ENCODE peak calls at places on chromosome 3, in seven cellular contexts. One of them, this sample, is unnamed.

GRCh38 chr3:113746069-113746954 is at the start of gene NAA50:
- DNase-seq in psoas muscle: peak; percentile 95
- DNase-seq in PC-3: peak; percentile 97
- DNase-seq in stomach: peak; percentile 93
- DNase-seq in gastrocnemius medialis: peak; percentile 93
- DNase-seq in NB4: peak; percentile 94
- DNase-seq in lower leg skin: peak; percentile 99
- DNase-seq in this sample: peak; percentile 93

GRCh38 chr3:107063351-107063750 is 313.9 kb upstream of the CCDC54 start:
- DNase-seq in psoas muscle: no peak
- DNase-seq in PC-3: peak; percentile 55
- DNase-seq in stomach: no peak
- DNase-seq in gastrocnemius medialis: no peak
- DNase-seq in NB4: no peak
- DNase-seq in lower leg skin: no peak
- DNase-seq in this sample: no peak

GRCh38 chr3:166785851-166786250 is 594.2 kb downstream of the ZBBX start:
- DNase-seq in psoas muscle: no peak
- DNase-seq in PC-3: peak; percentile 39
- DNase-seq in stomach: no peak
- DNase-seq in gastrocnemius medialis: no peak
- DNase-seq in NB4: no peak
- DNase-seq in lower leg skin: no peak
- DNase-seq in this sample: no peak

GRCh38 chr3:5011555-5012256 is 32.5 kb downstream of the BHLHE40 start:
- DNase-seq in psoas muscle: no peak
- DNase-seq in PC-3: no peak
- DNase-seq in stomach: no peak
- DNase-seq in gastrocnemius medialis: no peak
- DNase-seq in NB4: peak; percentile 91
- DNase-seq in lower leg skin: peak; percentile 82
- DNase-seq in this sample: no peak

GRCh38 chr3:32406481-32407408 is 15.1 kb downstream of the CMTM7 start:
- DNase-seq in psoas muscle: no peak
- DNase-seq in PC-3: no peak
- DNase-seq in stomach: peak; percentile 39
- DNase-seq in gastrocnemius medialis: no peak
- DNase-seq in NB4: peak; percentile 91
- DNase-seq in lower leg skin: peak; percentile 67
- DNase-seq in this sample: peak; percentile 80

GRCh38 chr3:175111036-175111435 is 251.9 kb downstream of the NAALADL2 start:
- DNase-seq in psoas muscle: no peak
- DNase-seq in PC-3: no peak
- DNase-seq in stomach: no peak
- DNase-seq in gastrocnemius medialis: no peak
- DNase-seq in NB4: no peak
- DNase-seq in lower leg skin: no peak
- DNase-seq in this sample: no peak

GRCh38 chr3:129358177-129359101 is 70.0 kb downstream of the EFCAB12 start:
- DNase-seq in psoas muscle: no peak
- DNase-seq in PC-3: no peak
- DNase-seq in stomach: no peak
- DNase-seq in gastrocnemius medialis: no peak
- DNase-seq in NB4: no peak
- DNase-seq in lower leg skin: no peak
- DNase-seq in this sample: no peak

GRCh38 chr3:122947621-122948202 is 79.9 kb downstream of the SEMA5B start:
- DNase-seq in psoas muscle: no peak
- DNase-seq in PC-3: peak; percentile 51
- DNase-seq in stomach: no peak
- DNase-seq in gastrocnemius medialis: no peak
- DNase-seq in NB4: no peak
- DNase-seq in lower leg skin: no peak
- DNase-seq in this sample: no peak

GRCh38 chr3:42020681-42021307 is 58.9 kb upstream of the ULK4 start:
- DNase-seq in psoas muscle: no peak
- DNase-seq in PC-3: peak; percentile 93
- DNase-seq in stomach: no peak
- DNase-seq in gastrocnemius medialis: no peak
- DNase-seq in NB4: peak; percentile 26
- DNase-seq in lower leg skin: no peak
- DNase-seq in this sample: no peak

DNA sequence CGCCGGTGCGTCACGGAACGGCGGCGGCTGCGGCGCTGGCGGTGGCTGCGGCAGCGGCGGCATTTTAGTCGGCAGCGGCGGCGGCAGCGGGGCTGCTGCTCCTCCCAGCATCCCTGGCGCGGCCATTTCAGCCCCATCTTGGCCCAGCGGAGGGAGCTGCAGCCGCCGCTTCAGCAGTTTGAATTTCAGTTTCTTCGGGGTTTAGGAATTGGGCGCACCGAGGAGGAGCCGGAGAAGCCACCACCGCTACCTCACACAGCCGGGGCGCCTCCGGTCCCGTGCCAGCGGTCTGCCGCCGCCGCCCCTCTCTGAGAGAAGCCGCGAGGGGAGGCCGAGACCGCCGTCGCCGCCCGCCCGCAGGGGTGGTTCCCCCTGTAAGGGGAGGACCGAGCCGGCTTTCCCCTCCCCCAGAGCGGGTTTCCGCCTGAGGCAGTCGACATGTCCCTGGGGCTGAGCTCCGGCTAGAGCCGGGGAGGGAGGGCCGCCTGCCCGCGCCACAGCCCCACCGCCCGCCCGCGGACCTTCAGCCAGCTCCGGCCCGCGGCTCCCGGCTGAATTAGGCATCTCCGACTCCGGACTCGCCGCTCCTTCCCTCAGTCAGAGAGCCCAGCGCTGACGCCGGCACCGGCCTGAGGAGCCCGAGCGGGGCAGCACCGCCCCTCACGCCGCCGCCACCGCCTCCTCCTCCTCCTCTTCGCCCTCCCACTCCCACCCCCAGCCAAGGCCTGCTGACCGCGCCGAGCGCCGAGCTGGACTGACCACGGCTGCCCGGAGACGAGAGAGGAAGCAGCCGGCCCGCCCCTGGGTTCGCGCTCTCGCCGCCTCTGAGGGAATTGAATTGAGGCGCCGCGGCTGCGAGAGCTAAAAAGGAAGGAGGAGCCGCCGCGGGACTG is at the start of gene TSC22D2:
- DNase-seq in psoas muscle: peak; percentile 90
- DNase-seq in PC-3: peak; percentile 95
- DNase-seq in stomach: peak; percentile 97
- DNase-seq in gastrocnemius medialis: peak; percentile 93
- DNase-seq in NB4: peak; percentile 94
- DNase-seq in lower leg skin: peak; percentile 99
- DNase-seq in this sample: peak; percentile 80
- TF ChIP-seq CTCF in psoas muscle: peak; percentile 14
- TF ChIP-seq CTCF in PC-3: peak; percentile 39
- TF ChIP-seq CTCF in stomach: no peak
- TF ChIP-seq CTCF in gastrocnemius medialis: no peak
- TF ChIP-seq CTCF in NB4: no peak
- TF ChIP-seq CTCF in lower leg skin: peak; percentile 43
- TF ChIP-seq CTCF in this sample: peak; percentile 38

GRCh38 chr3:8649757-8650156 is 5.2 kb upstream of the SSUH2 start:
- DNase-seq in psoas muscle: no peak
- DNase-seq in PC-3: no peak
- DNase-seq in stomach: no peak
- DNase-seq in gastrocnemius medialis: no peak
- DNase-seq in NB4: no peak
- DNase-seq in lower leg skin: no peak
- DNase-seq in this sample: no peak
- H3K4me3 ChIP-seq in psoas muscle: no peak overlapping the region
- H3K4me3 ChIP-seq in PC-3: no peak overlapping the region
- H3K4me3 ChIP-seq in stomach: no peak overlapping the region
- H3K4me3 ChIP-seq in gastrocnemius medialis: no peak overlapping the region
- H3K4me3 ChIP-seq in NB4: no peak overlapping the region
- H3K4me3 ChIP-seq in lower leg skin: no peak overlapping the region
- H3K4me3 ChIP-seq in this sample: no peak overlapping the region

GRCh38 chr3:84318273-84318809 is 640.4 kb upstream of the CADM2 start:
- DNase-seq in psoas muscle: no peak
- DNase-seq in PC-3: peak; percentile 92
- DNase-seq in stomach: no peak
- DNase-seq in gastrocnemius medialis: no peak
- DNase-seq in NB4: no peak
- DNase-seq in lower leg skin: no peak
- DNase-seq in this sample: no peak
- TF ChIP-seq CTCF in psoas muscle: no peak
- TF ChIP-seq CTCF in PC-3: peak; percentile 66
- TF ChIP-seq CTCF in stomach: no peak
- TF ChIP-seq CTCF in gastrocnemius medialis: no peak
- TF ChIP-seq CTCF in NB4: no peak
- TF ChIP-seq CTCF in lower leg skin: no peak
- TF ChIP-seq CTCF in this sample: no peak

GRCh38 chr3:31043184-31043819 is 148.8 kb upstream of the GADL1 start:
- DNase-seq in psoas muscle: no peak
- DNase-seq in PC-3: peak; percentile 79
- DNase-seq in stomach: no peak
- DNase-seq in gastrocnemius medialis: no peak
- DNase-seq in NB4: peak; percentile 88
- DNase-seq in lower leg skin: no peak
- DNase-seq in this sample: no peak
- H3K4me3 ChIP-seq in psoas muscle: no peak overlapping the region
- H3K4me3 ChIP-seq in PC-3: no peak overlapping the region
- H3K4me3 ChIP-seq in stomach: no peak overlapping the region
- H3K4me3 ChIP-seq in gastrocnemius medialis: no peak overlapping the region
- H3K4me3 ChIP-seq in NB4: no peak overlapping the region
- H3K4me3 ChIP-seq in lower leg skin: no peak overlapping the region
- H3K4me3 ChIP-seq in this sample: no peak overlapping the region

DNA sequence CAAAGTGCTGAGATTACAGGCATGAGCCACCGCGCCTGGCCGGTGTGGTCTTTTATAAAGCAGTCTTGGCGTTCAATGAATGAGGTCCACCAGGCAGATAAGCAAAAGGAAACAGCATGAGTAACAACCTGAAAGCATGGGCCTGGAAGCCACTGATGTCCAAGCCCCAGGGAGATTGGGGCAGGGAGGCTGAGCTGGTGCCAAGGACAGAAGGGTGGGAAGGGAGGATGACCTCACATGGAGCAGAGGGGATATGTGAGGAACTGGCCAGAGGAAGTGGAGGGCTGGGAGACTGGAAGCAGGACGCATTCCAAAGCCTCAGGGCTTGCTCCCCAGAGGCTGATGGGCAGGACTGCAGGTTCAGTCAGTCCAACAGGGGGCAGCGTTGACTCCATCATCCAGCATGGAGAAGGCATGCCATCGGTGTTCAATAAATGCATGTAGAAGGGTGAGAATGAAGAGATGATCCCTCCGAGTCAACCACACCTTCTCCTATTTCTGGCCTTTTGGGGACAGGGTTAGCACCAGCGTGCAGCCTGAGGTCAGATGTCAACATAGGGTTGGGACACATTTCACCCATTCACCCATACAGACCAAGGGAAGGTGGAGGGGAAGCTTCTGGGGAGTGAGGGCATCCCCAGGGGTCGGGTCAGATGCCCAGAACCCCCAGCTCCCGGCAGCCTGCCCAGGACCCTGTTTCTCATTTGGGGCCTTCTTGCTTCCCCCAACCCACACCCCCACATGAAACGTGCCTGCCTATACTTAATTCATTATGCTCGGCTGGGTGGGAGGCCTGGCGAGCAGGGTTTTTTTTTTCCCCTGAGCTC is 14.8 kb downstream of the MYL3 start:
- DNase-seq in psoas muscle: peak; percentile 47
- DNase-seq in PC-3: peak; percentile 28
- DNase-seq in stomach: peak; percentile 24
- DNase-seq in gastrocnemius medialis: no peak
- DNase-seq in NB4: peak; percentile 40
- DNase-seq in lower leg skin: peak; percentile 81
- DNase-seq in this sample: no peak
- TF ChIP-seq CTCF in psoas muscle: peak; percentile 38
- TF ChIP-seq CTCF in PC-3: peak; percentile 65
- TF ChIP-seq CTCF in stomach: no peak
- TF ChIP-seq CTCF in gastrocnemius medialis: peak; percentile 40
- TF ChIP-seq CTCF in NB4: peak; percentile 56
- TF ChIP-seq CTCF in lower leg skin: no peak
- TF ChIP-seq CTCF in this sample: no peak

GRCh38 chr3:12556723-12557471 is at the start of gene MKRN2:
- DNase-seq in psoas muscle: peak; percentile 87
- DNase-seq in PC-3: peak; percentile 95
- DNase-seq in stomach: peak; percentile 92
- DNase-seq in gastrocnemius medialis: peak; percentile 84
- DNase-seq in NB4: peak; percentile 92
- DNase-seq in lower leg skin: peak; percentile 97
- DNase-seq in this sample: peak; percentile 76

GRCh38 chr3:12559520-12559919 is 2.6 kb downstream of the MKRN2 start:
- DNase-seq in psoas muscle: no peak
- DNase-seq in PC-3: no peak
- DNase-seq in stomach: no peak
- DNase-seq in gastrocnemius medialis: no peak
- DNase-seq in NB4: no peak
- DNase-seq in lower leg skin: no peak
- DNase-seq in this sample: no peak

GRCh38 chr3:12557472-12558105 is 702 bp downstream of the MKRN2 start:
- DNase-seq in psoas muscle: no peak
- DNase-seq in PC-3: peak; percentile 40
- DNase-seq in stomach: no peak
- DNase-seq in gastrocnemius medialis: no peak
- DNase-seq in NB4: peak; percentile 68
- DNase-seq in lower leg skin: no peak
- DNase-seq in this sample: no peak

GRCh38 chr3:12560505-12561188 is 3.8 kb downstream of the MKRN2 start:
- DNase-seq in psoas muscle: no peak
- DNase-seq in PC-3: no peak
- DNase-seq in stomach: no peak
- DNase-seq in gastrocnemius medialis: no peak
- DNase-seq in NB4: peak; percentile 33
- DNase-seq in lower leg skin: peak; percentile 36
- DNase-seq in this sample: no peak

DNA sequence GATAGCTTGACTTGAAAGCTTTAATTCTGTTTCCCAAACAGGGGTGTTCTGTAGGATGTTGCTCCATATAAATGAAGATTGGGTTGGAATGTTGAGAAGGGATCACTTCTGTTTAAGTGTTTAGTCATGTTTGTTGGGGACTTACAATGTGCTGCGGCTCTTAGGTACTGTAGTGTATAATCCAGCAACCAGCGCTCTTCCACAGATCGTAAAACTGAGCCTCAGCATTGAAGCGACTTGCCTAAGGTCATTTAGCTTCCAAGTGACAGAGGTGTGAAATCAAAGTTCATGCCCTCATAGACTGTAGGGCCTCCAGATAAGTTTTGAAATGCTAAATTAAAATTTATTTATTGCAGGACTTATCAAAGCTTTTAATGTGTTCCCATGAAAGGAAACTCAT is 1.8 kb downstream of the MKRN2 start:
- DNase-seq in psoas muscle: no peak
- DNase-seq in PC-3: peak; percentile 38
- DNase-seq in stomach: no peak
- DNase-seq in gastrocnemius medialis: no peak
- DNase-seq in NB4: no peak
- DNase-seq in lower leg skin: peak; percentile 3
- DNase-seq in this sample: no peak
- H3K4me3 ChIP-seq in psoas muscle: peak overlapping the region; percentile 92
- H3K4me3 ChIP-seq in PC-3: peak overlapping the region; percentile 78
- H3K4me3 ChIP-seq in stomach: peak overlapping the region; percentile 62
- H3K4me3 ChIP-seq in gastrocnemius medialis: peak overlapping the region; percentile 89
- H3K4me3 ChIP-seq in NB4: peak overlapping the region; percentile 95
- H3K4me3 ChIP-seq in lower leg skin: no peak overlapping the region
- H3K4me3 ChIP-seq in this sample: no peak overlapping the region

DNA sequence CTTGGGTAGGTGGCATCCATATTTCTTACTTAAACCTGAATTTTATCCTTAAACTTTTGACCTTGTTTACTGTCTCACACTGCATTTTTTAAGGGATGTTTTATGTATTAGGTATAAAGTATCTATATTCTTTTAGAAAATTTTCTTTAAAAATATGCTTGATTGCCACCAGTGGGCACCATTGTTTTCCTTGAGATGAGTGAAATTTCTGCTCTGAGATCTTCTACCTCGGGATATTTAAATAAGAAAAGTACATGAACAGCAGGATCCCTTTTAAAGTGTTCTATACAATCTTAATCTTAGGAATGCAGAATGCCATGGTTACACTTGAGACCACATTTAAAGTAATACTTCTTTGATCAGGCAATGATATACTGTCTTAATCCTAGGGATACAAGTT is 108.7 kb downstream of the SLMAP start:
- DNase-seq in psoas muscle: no peak
- DNase-seq in PC-3: peak; percentile 41
- DNase-seq in stomach: no peak
- DNase-seq in gastrocnemius medialis: no peak
- DNase-seq in NB4: peak; percentile 19
- DNase-seq in lower leg skin: no peak
- DNase-seq in this sample: no peak
- TF ChIP-seq CTCF in psoas muscle: peak; percentile 44
- TF ChIP-seq CTCF in PC-3: peak; percentile 58
- TF ChIP-seq CTCF in stomach: no peak
- TF ChIP-seq CTCF in gastrocnemius medialis: peak; percentile 37
- TF ChIP-seq CTCF in NB4: peak; percentile 12
- TF ChIP-seq CTCF in lower leg skin: no peak
- TF ChIP-seq CTCF in this sample: peak; percentile 59